ENCODE peak calls at places on chromosome 15, in nine cellular contexts. S is GM06990; G is adrenal gland; I is GM12864; M is Right ventricle myocardium superior; U is activated T-cell treated with anti-CD3 and anti-CD28 coated beads for 4 hours; Q is EH; T is iris pigment epithelial cell; F is activated T-helper 1 cell treated with anti-CD3 and anti-CD28 coated beads, Interleukin-2, amount 50 U/mL, for 16 hours. D is an unnamed sample.

GRCh38 chr15:60353245-60353940 is 44.4 kb downstream of the ANXA2 start:
- DNase-seq in S (no peak), G (no peak), I (no peak), M (no peak), U (no peak), Q (peak; percentile 75), T (peak; percentile 61), F (no peak), D (no peak)

GRCh38 chr15:58748787-58749531 is 548 bp downstream of the ADAM10 start:
- DNase-seq in S (peak; percentile 70), G (peak; percentile 52), I (no peak), M (peak; percentile 75), U (peak; percentile 19), Q (peak; percentile 50), T (peak; percentile 61), F (no peak), D (peak; percentile 48)

GRCh38 chr15:35888815-35889214 is 342.9 kb upstream of the DPH6 start:
- DNase-seq in S (no peak), G (no peak), I (no peak), M (no peak), U (no peak), Q (no peak), T (no peak), F (no peak), D (no peak)

GRCh38 chr15:79593119-79593869 is 161.2 kb downstream of the MINAR1 start:
- DNase-seq in S (no peak), G (peak; percentile 6), I (no peak), M (no peak), U (no peak), Q (peak; percentile 16), T (peak; percentile 12), F (no peak), D (no peak)

GRCh38 chr15:57610130-57610529 is 18.4 kb downstream of the MYZAP start:
- DNase-seq in S (no peak), G (peak; percentile 97), I (no peak), M (peak; percentile 85), U (no peak), Q (peak; percentile 90), T (peak; percentile 82), F (no peak), D (no peak)

GRCh38 chr15:97955040-97955439 is 5.5 kb upstream of the ARRDC4 start:
- DNase-seq in S (no peak), G (no peak), I (no peak), M (no peak), U (no peak), Q (no peak), T (no peak), F (no peak), D (no peak)

GRCh38 chr15:82184776-82185175 is 77.8 kb downstream of the EFL1 start:
- DNase-seq in S (no peak), G (no peak), I (no peak), M (no peak), U (no peak), Q (no peak), T (no peak), F (no peak), D (no peak)

GRCh38 chr15:62067448-62068044 is 769 bp downstream of the C2CD4A start:
- DNase-seq in S (peak; percentile 39), G (peak; percentile 19), I (no peak), M (peak; percentile 56), U (no peak), Q (peak; percentile 5), T (no peak), F (no peak), D (no peak)

GRCh38 chr15:52765779-52766178 is 24.4 kb downstream of the ONECUT1 start:
- DNase-seq in S (no peak), G (no peak), I (no peak), M (no peak), U (no peak), Q (peak; percentile 22), T (peak; percentile 20), F (no peak), D (no peak)

GRCh38 chr15:88834211-88834812 is 31.1 kb downstream of the ACAN start:
- DNase-seq in S (no peak), G (peak; percentile 51), I (no peak), M (peak; percentile 70), U (peak; percentile 2), Q (peak; percentile 66), T (peak; percentile 21), F (no peak), D (no peak)

GRCh38 chr15:56019060-56019793 is 25.8 kb upstream of the NEDD4 start:
- DNase-seq in S (no peak), G (no peak), I (no peak), M (no peak), U (no peak), Q (no peak), T (no peak), F (no peak), D (no peak)

GRCh38 chr15:31031471-31032064 is 40.1 kb upstream of the MTMR10 start:
- DNase-seq in S (no peak), G (no peak), I (peak; percentile 10), M (no peak), U (no peak), Q (peak; percentile 70), T (peak; percentile 78), F (no peak), D (no peak)

GRCh38 chr15:99454941-99455795 is 110.6 kb upstream of the MEF2A start:
- DNase-seq in S (no peak), G (peak; percentile 85), I (no peak), M (peak; percentile 93), U (no peak), Q (peak; percentile 98), T (peak; percentile 95), F (no peak), D (peak; percentile 54)

GRCh38 chr15:44308415-44308814 is 19.9 kb downstream of the GOLM2 start:
- DNase-seq in S (peak; percentile 66), G (no peak), I (peak; percentile 66), M (no peak), U (no peak), Q (no peak), T (no peak), F (no peak), D (no peak)

GRCh38 chr15:27258287-27258686 is 287.3 kb downstream of the GABRG3 start:
- DNase-seq in S (no peak), G (no peak), I (no peak), M (no peak), U (no peak), Q (no peak), T (no peak), F (no peak), D (no peak)

GRCh38 chr15:27587810-27588209 is 511.3 kb downstream of the OCA2 start:
- DNase-seq in S (no peak), G (no peak), I (no peak), M (no peak), U (no peak), Q (no peak), T (no peak), F (no peak), D (no peak)

GRCh38 chr15:101455291-101455916 is 34.1 kb downstream of the PCSK6 start:
- DNase-seq in S (no peak), G (peak; percentile 63), I (no peak), M (no peak), U (no peak), Q (peak; percentile 93), T (no peak), F (no peak), D (no peak)

GRCh38 chr15:79067434-79067833 is 23.1 kb downstream of the RASGRF1 start:
- DNase-seq in S (no peak), G (peak; percentile 2), I (no peak), M (no peak), U (no peak), Q (no peak), T (no peak), F (no peak), D (no peak)

GRCh38 chr15:86620636-86621349 is 541.1 kb downstream of the AGBL1 start:
- DNase-seq in S (no peak), G (no peak), I (no peak), M (no peak), U (no peak), Q (no peak), T (no peak), F (no peak), D (no peak)

GRCh38 chr15:43941555-43941954 is 114.8 kb downstream of the WDR76 start:
- DNase-seq in S (no peak), G (no peak), I (no peak), M (no peak), U (no peak), Q (no peak), T (no peak), F (no peak), D (no peak)

GRCh38 chr15:51205050-51205707 is 110.5 kb upstream of the TNFAIP8L3 start:
- DNase-seq in S (no peak), G (no peak), I (no peak), M (no peak), U (no peak), Q (no peak), T (no peak), F (no peak), D (no peak)

GRCh38 chr15:45387379-45388007 is 9.1 kb upstream of the GATM start:
- DNase-seq in S (no peak), G (no peak), I (no peak), M (no peak), U (no peak), Q (peak; percentile 7), T (no peak), F (no peak), D (no peak)

GRCh38 chr15:70523634-70524033 is 239.7 kb downstream of the UACA start:
- DNase-seq in S (no peak), G (no peak), I (no peak), M (no peak), U (no peak), Q (no peak), T (no peak), F (no peak), D (no peak)

GRCh38 chr15:76962337-76963013 is 30.9 kb downstream of the RCN2 start:
- DNase-seq in S (no peak), G (no peak), I (peak; percentile 5), M (no peak), U (no peak), Q (no peak), T (no peak), F (no peak), D (no peak)

GRCh38 chr15:92184679-92185230 is 208.9 kb upstream of the ST8SIA2 start:
- DNase-seq in S (no peak), G (no peak), I (no peak), M (no peak), U (no peak), Q (no peak), T (no peak), F (no peak), D (no peak)

GRCh38 chr15:72280751-72281150 is 8.4 kb upstream of the PARP6 start:
- DNase-seq in S (no peak), G (no peak), I (no peak), M (no peak), U (no peak), Q (no peak), T (no peak), F (no peak), D (no peak)

GRCh38 chr15:94451461-94451860 is 220.1 kb downstream of the MCTP2 start:
- DNase-seq in S (no peak), G (no peak), I (no peak), M (no peak), U (no peak), Q (no peak), T (no peak), F (no peak), D (no peak)

D was measured in omental fat pad.